ENCODE peak calls at places on chromosomes 7 and 10, in nine cellular contexts. C is CD4-positive, alpha-beta memory T cell; U is right atrium auricular region; K is lung; Z is A549; P is PC-9; D is A673; I is ovary; H is heart right ventricle. N is an unnamed sample. For H3K4me1, the result is how much of the 10 kb centered on the place peaks cover.

GRCh38 chr10:5043716-5044115 is 40.1 kb upstream of the AKR1C2 start:
- DNase-seq in C (no peak), U (no peak), K (peak), Z (no peak), P (peak), D (peak), I (no peak), H (no peak), N (no peak)

GRCh38 chr7:589781-590575 is 70.3 kb upstream of the PDGFA start:
- DNase-seq in C (no peak), U (no peak), K (no peak), Z (no peak), P (no peak), D (no peak), I (no peak), H (no peak), N (no peak)

GRCh38 chr10:17847586-17848296 is 38.6 kb downstream of the MRC1 start:
- DNase-seq in C (no peak), U (no peak), K (no peak), Z (no peak), P (no peak), D (peak), I (no peak), H (no peak), N (no peak)

GRCh38 chr7:1043552-1044188 is 676 bp upstream of the GPR146 start:
- DNase-seq in C (no peak), U (no peak), K (no peak), Z (no peak), P (no peak), D (peak), I (no peak), H (no peak), N (peak)

GRCh38 chr10:62038609-62039190 is 137.2 kb downstream of the ARID5B start:
- DNase-seq in C (peak), U (peak), K (peak), Z (peak), P (peak), D (peak), I (peak), H (peak), N (peak)

GRCh38 chr7:34191766-34192550 is 286.6 kb downstream of the BMPER start:
- DNase-seq in C (no peak), U (no peak), K (no peak), Z (no peak), P (no peak), D (peak), I (no peak), H (no peak), N (no peak)

GRCh38 chr7:156527458-156527890 is 113.1 kb upstream of the RNF32 start:
- DNase-seq in C (no peak), U (no peak), K (no peak), Z (no peak), P (no peak), D (no peak), I (no peak), H (no peak), N (no peak)

GRCh38 chr7:73870041-73870492 is 9.1 kb downstream of the TMEM270 start:
- DNase-seq in C (no peak), U (no peak), K (no peak), Z (no peak), P (no peak), D (no peak), I (peak), H (no peak), N (no peak)

GRCh38 chr10:45375716-45376231 is 1.8 kb downstream of the ALOX5 start:
- DNase-seq in C (no peak), U (no peak), K (no peak), Z (no peak), P (no peak), D (no peak), I (no peak), H (no peak), N (no peak)

GRCh38 chr7:107661081-107661864 is 645 bp downstream of the SLC26A4 start:
- DNase-seq in C (peak), U (no peak), K (peak), Z (no peak), P (peak), D (peak), I (peak), H (peak), N (peak)

GRCh38 chr10:59175538-59176240 is 754 bp upstream of the PHYHIPL start:
- DNase-seq in C (no peak), U (no peak), K (no peak), Z (peak), P (no peak), D (no peak), I (peak), H (no peak), N (no peak)

GRCh38 chr10:69901022-69901421 is 99.3 kb downstream of the COL13A1 start:
- DNase-seq in C (no peak), U (no peak), K (no peak), Z (no peak), P (no peak), D (no peak), I (no peak), H (no peak), N (no peak)

GRCh38 chr10:14605231-14605925 is 169.3 kb downstream of the FAM107B start:
- DNase-seq in C (peak), U (no peak), K (no peak), Z (no peak), P (peak), D (no peak), I (no peak), H (no peak), N (no peak)

GRCh38 chr7:142482899-142483658 is 225.2 kb upstream of the PRSS58 start:
- DNase-seq in C (peak), U (no peak), K (no peak), Z (peak), P (peak), D (peak), I (no peak), H (no peak), N (no peak)

GRCh38 chr7:150663802-150664494 is 21.6 kb upstream of the GIMAP2 start:
- DNase-seq in C (peak), U (no peak), K (no peak), Z (no peak), P (no peak), D (no peak), I (no peak), H (no peak), N (no peak)
- H3K4me1 ChIP-seq in C (half or more), U (under half), K (under half), Z (under half), P (under half), D (under half), I (under half), H (under half), N (under half)

GRCh38 chr10:55283041-55283440 is 482.0 kb upstream of the PCDH15 start:
- DNase-seq in C (no peak), U (no peak), K (no peak), Z (no peak), P (no peak), D (no peak), I (no peak), H (no peak), N (no peak)

DNA sequence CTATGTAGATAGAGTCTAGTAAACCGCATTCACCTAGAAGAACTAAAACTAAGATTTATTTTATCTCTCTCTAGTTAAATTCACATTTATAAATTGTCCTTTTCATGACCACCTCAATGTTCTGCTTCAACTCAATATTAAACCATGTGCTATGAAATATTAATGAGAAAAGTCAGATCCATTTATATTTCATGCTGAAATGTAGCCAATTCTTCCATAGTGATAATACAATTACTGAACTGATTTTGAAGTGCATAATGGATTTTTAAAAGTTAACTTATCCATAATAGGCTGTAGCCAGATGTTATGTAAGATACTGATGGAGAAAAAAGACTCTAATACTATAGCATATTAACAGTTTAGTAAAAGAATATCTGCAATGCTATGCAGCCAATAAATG is 479.7 kb upstream of the PCDH15 start:
- DNase-seq in C (no peak), U (no peak), K (no peak), Z (no peak), P (no peak), D (no peak), I (no peak), H (no peak), N (no peak)
- H3K4me1 ChIP-seq in C (under half), U (under half), K (under half), Z (under half), P (under half), D (under half), I (under half), H (under half), N (under half)

GRCh38 chr7:38880035-38880434 is 29.0 kb downstream of the VPS41 start:
- DNase-seq in C (no peak), U (no peak), K (no peak), Z (no peak), P (no peak), D (no peak), I (no peak), H (no peak), N (no peak)
- H3K4me1 ChIP-seq in C (under half), U (under half), K (under half), Z (under half), P (under half), D (under half), I (under half), H (under half), N (under half)

GRCh38 chr7:70494977-70495376 is 637.0 kb upstream of the GALNT17 start:
- DNase-seq in C (no peak), U (no peak), K (no peak), Z (no peak), P (no peak), D (no peak), I (no peak), H (no peak), N (no peak)
- H3K4me1 ChIP-seq in C (under half), U (under half), K (under half), Z (under half), P (under half), D (under half), I (under half), H (under half), N (under half)

DNA sequence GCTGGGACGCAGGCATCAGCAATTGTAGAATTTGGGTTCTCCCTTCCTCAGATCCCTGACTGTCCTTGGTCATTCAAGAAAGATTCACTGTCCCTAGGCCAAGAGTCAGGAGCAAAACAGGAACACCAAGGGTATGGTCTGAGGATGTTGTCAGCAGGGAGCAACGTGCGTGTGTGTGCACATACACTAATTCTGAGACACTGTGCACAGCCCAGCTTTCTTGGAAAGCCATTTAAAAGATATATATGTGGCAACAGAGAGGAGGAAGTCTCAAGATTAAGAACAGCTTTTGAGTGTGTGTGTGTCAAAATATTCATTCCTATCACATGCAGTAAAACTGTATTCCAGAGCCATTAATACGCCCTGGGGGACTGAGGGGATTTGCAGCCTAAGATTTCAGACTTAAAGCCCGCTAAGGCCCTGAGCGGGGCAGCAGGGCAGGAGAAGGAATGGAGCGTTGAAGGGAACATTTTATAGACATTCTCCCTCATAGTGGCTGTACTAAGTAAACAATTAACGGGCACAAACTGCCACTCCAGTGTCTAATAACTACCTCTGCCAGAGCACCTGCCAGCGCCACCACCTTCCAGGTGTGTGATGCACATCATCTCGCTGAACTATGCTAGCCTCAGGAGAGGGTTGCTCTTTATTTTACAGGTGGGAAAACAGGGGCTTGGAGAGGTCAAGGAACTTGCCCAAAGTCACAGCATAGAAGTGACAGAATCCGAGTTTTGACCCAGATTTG is 2.0 kb downstream of the NOD1 start:
- DNase-seq in C (no peak), U (peak), K (no peak), Z (no peak), P (peak), D (no peak), I (no peak), H (no peak), N (no peak)
- H3K4me1 ChIP-seq in C (half or more), U (half or more), K (half or more), Z (under half), P (under half), D (under half), I (under half), H (half or more), N (under half)

GRCh38 chr10:114545071-114545470 is 113.0 kb downstream of the ABLIM1 start:
- DNase-seq in C (no peak), U (no peak), K (no peak), Z (no peak), P (peak), D (no peak), I (no peak), H (no peak), N (no peak)

GRCh38 chr10:114542373-114542772 is 115.7 kb downstream of the ABLIM1 start:
- DNase-seq in C (no peak), U (no peak), K (no peak), Z (no peak), P (no peak), D (no peak), I (no peak), H (no peak), N (no peak)

GRCh38 chr10:114544045-114544659 is 113.9 kb downstream of the ABLIM1 start:
- DNase-seq in C (peak), U (no peak), K (no peak), Z (no peak), P (peak), D (no peak), I (no peak), H (no peak), N (no peak)

GRCh38 chr10:114541081-114541833 is 116.8 kb downstream of the ABLIM1 start:
- DNase-seq in C (peak), U (peak), K (peak), Z (no peak), P (peak), D (no peak), I (peak), H (peak), N (no peak)

DNA sequence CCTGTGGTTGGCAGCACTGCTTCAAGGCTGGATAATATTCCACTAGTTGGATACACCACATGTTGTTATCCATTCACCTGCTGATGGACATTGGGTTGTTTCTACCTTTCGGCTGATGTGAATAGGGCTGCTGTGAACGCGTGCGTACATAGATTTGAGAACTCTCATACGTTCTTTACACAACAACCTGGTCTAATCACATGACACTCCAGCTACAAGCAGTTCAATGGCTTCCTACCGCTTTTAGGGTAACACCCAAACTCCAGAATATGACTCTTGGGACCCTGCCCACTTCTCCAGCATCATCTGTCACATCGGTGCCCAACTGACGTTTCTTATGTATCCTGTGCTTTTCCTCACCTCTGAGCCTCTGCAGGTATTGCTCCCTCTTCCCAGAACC is 114.6 kb downstream of the ABLIM1 start:
- DNase-seq in C (no peak), U (no peak), K (no peak), Z (no peak), P (no peak), D (no peak), I (no peak), H (no peak), N (no peak)
- H3K4me1 ChIP-seq in C (half or more), U (half or more), K (under half), Z (under half), P (under half), D (under half), I (under half), H (half or more), N (under half)

GRCh38 chr7:43655584-43655983 is 72.7 kb downstream of the STK17A start:
- DNase-seq in C (no peak), U (no peak), K (no peak), Z (no peak), P (no peak), D (no peak), I (no peak), H (no peak), N (no peak)
- H3K4me1 ChIP-seq in C (half or more), U (under half), K (under half), Z (half or more), P (under half), D (under half), I (under half), H (under half), N (under half)

DNA sequence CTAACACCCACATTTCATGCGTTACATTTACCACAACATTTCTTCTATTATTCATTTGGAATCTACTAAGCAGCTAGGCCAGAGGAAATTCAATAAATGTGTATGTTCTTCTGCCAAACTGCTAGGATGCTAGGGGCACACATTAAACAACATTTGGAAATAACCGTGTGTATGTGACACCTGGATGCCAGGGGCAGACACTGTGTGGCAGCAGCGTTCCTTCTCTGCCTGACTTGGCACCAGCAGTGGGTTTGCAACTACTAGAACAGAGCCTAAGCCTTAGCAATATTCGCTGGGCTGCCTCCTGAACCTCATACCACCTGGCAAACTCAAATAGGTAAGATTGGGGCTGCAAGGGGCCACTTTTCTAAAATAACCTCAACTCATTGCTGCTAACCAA is 182.1 kb downstream of the CHCHD3 start:
- DNase-seq in C (no peak), U (no peak), K (no peak), Z (no peak), P (no peak), D (no peak), I (no peak), H (no peak), N (no peak)
- H3K4me1 ChIP-seq in C (under half), U (under half), K (under half), Z (under half), P (under half), D (under half), I (under half), H (under half), N (under half)

N was measured in heart left ventricle.